ENCODE peak calls at places on chromosomes 5 and 9, in eight cellular contexts. K is central memory CD4-positive, alpha-beta T cell; Y is dorsolateral prefrontal cortex; G is NCI-H510A treated with DMSO at 0.1 percent for 48 hours; J is psoas muscle; Z is stimulated activated CD4-positive, alpha-beta T cell treated with anti-CD3 and anti-CD28 coated beads, Interleukin-4, amount 100 ng/mL, for 48 hours; S is activated naive CD8-positive, alpha-beta T cell treated with anti-CD3 and anti-CD28 coated beads, Interleukin-2, amount 50 U/mL, for 24 hours; O is KG1. Q is an unnamed sample.

GRCh38 chr5:180644825-180645608 is 4.4 kb downstream of the FLT4 start:
- DNase-seq in K (no peak), Y (no peak), G (no peak), J (no peak), Z (no peak), S (no peak), O (no peak), Q (no peak)

GRCh38 chr5:4182144-4182543 is 586.5 kb downstream of the IRX1 start:
- DNase-seq in K (no peak), Y (no peak), G (no peak), J (no peak), Z (no peak), S (no peak), O (no peak), Q (no peak)

GRCh38 chr9:86788456-86788855 is 158.8 kb downstream of the GAS1 start:
- DNase-seq in K (no peak), Y (no peak), G (no peak), J (no peak), Z (no peak), S (no peak), O (no peak), Q (no peak)

GRCh38 chr5:98627121-98627520 is 146.3 kb upstream of the RGMB start:
- DNase-seq in K (no peak), Y (no peak), G (no peak), J (no peak), Z (no peak), S (no peak), O (no peak), Q (no peak)

GRCh38 chr5:54547711-54548250 is 30.2 kb downstream of the SNX18 start:
- DNase-seq in K (no peak), Y (no peak), G (no peak), J (peak), Z (no peak), S (no peak), O (no peak), Q (no peak)

GRCh38 chr9:119318371-119318770 is 50.9 kb downstream of the BRINP1 start:
- DNase-seq in K (no peak), Y (peak), G (no peak), J (no peak), Z (no peak), S (no peak), O (no peak), Q (no peak)

GRCh38 chr9:124411514-124412227 is 3.6 kb downstream of the PSMB7 start:
- DNase-seq in K (no peak), Y (no peak), G (no peak), J (no peak), Z (no peak), S (no peak), O (no peak), Q (no peak)

GRCh38 chr5:83583859-83584258 is 112.3 kb downstream of the VCAN start:
- DNase-seq in K (no peak), Y (no peak), G (no peak), J (no peak), Z (no peak), S (no peak), O (no peak), Q (no peak)

Q was measured in LNCaP clone FGC.